ENCODE peak calls at places on chromosomes 1 and 21, in four cellular contexts. One of them, this sample, is unnamed.

GRCh38 chr1:53043271-53043670 is 18.7 kb upstream of the PODN start:
- DNase-seq in HepG2: peak; percentile 8
- DNase-seq in GM12878: no peak
- DNase-seq in K562: no peak
- DNase-seq in this sample: no peak

GRCh38 chr1:226098870-226099832 is 36.6 kb downstream of the H3-3A start:
- DNase-seq in HepG2: no peak
- DNase-seq in GM12878: no peak
- DNase-seq in K562: no peak
- DNase-seq in this sample: no peak

GRCh38 chr1:174942547-174943255 is 57.0 kb upstream of the CACYBP start:
- DNase-seq in HepG2: peak; percentile 85
- DNase-seq in GM12878: no peak
- DNase-seq in K562: no peak
- DNase-seq in this sample: no peak

GRCh38 chr1:12153181-12153785 is 13.5 kb upstream of the TNFRSF1B start:
- DNase-seq in HepG2: no peak
- DNase-seq in GM12878: peak; percentile 78
- DNase-seq in K562: no peak
- DNase-seq in this sample: no peak

GRCh38 chr1:44941424-44942324 is 44.7 kb downstream of the EIF2B3 start:
- DNase-seq in HepG2: no peak
- DNase-seq in GM12878: no peak
- DNase-seq in K562: no peak
- DNase-seq in this sample: no peak

GRCh38 chr1:206521002-206521585 is 13.8 kb downstream of the RASSF5 start:
- DNase-seq in HepG2: peak; percentile 49
- DNase-seq in GM12878: no peak
- DNase-seq in K562: no peak
- DNase-seq in this sample: no peak

GRCh38 chr1:204503122-204503912 is 8.7 kb upstream of the PIK3C2B start:
- DNase-seq in HepG2: peak; percentile 67
- DNase-seq in GM12878: no peak
- DNase-seq in K562: peak; percentile 83
- DNase-seq in this sample: no peak

GRCh38 chr21:45138199-45139002 is 64.0 kb downstream of the ADARB1 start:
- DNase-seq in HepG2: peak; percentile 59
- DNase-seq in GM12878: no peak
- DNase-seq in K562: peak; percentile 95
- DNase-seq in this sample: peak; percentile 82

GRCh38 chr1:41954533-41954944 is 35.8 kb upstream of the HIVEP3 start:
- DNase-seq in HepG2: no peak
- DNase-seq in GM12878: no peak
- DNase-seq in K562: no peak
- DNase-seq in this sample: no peak

DNA sequence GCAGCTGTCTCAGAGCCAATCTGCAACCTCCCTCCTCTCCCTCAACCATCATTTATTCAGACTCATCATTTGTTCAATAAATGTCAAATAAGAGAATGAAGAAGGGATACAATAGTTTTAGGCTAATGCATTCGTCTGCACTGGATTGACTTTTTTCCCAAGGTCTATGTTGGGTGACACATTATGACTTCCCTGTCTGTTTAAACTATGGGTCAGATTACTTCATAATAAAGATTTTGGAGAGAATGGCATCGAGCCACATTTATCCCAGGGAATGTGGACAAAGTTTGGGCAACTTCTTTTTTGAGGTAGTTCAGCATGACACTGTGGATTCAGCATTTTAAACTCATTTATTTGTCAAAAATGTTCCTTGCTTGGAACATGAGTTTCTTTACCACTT is 107.4 kb upstream of the ADGRL2 start:
- DNase-seq in HepG2: no peak
- DNase-seq in GM12878: no peak
- DNase-seq in K562: no peak
- DNase-seq in this sample: no peak
- TF ChIP-seq SP1 in HepG2: no peak
- TF ChIP-seq SP1 in GM12878: no peak
- TF ChIP-seq SP1 in K562: no peak
- TF ChIP-seq SP1 in this sample: no peak

GRCh38 chr1:6185151-6185550 is 5.0 kb upstream of the CHD5 start:
- DNase-seq in HepG2: no peak
- DNase-seq in GM12878: no peak
- DNase-seq in K562: no peak
- DNase-seq in this sample: no peak

GRCh38 chr1:6181347-6181770 is 1.2 kb upstream of the CHD5 start:
- DNase-seq in HepG2: no peak
- DNase-seq in GM12878: no peak
- DNase-seq in K562: no peak
- DNase-seq in this sample: no peak

GRCh38 chr1:6184083-6184783 is 4.1 kb upstream of the CHD5 start:
- DNase-seq in HepG2: no peak
- DNase-seq in GM12878: no peak
- DNase-seq in K562: no peak
- DNase-seq in this sample: no peak

GRCh38 chr1:6185635-6186382 is 5.7 kb upstream of the CHD5 start:
- DNase-seq in HepG2: peak; percentile 48
- DNase-seq in GM12878: no peak
- DNase-seq in K562: peak; percentile 74
- DNase-seq in this sample: no peak

DNA sequence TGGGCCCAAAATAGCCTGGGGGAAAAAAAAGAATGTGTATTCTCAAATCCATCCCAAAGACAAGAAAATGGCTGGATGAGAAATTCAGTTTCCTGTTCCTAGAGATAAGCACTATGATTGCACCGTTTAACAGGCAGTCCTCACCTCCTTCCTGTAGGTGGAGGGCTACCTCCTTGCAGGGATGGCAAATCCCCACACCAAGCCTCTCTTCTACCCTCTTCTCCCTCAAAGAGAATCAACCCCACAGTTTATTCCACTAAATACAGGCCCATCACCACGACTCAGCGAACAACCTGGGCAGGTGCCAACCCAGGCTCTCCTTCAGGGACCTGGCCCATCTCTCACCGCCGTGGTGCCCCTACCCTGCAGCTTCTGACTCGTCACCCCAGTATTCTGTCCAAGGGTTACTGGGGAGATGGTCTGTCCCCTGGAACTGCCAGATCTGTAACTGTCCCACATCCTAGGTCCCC is 3.4 kb upstream of the CHD5 start:
- DNase-seq in HepG2: no peak
- DNase-seq in GM12878: no peak
- DNase-seq in K562: peak; percentile 56
- DNase-seq in this sample: no peak
- TF ChIP-seq TARDBP in HepG2: no peak
- TF ChIP-seq TARDBP in GM12878: no peak
- TF ChIP-seq TARDBP in K562: no peak
- TF ChIP-seq TARDBP in this sample: no peak

GRCh38 chr1:7456683-7457082 is 314.4 kb upstream of the VAMP3 start:
- DNase-seq in HepG2: no peak
- DNase-seq in GM12878: no peak
- DNase-seq in K562: no peak
- DNase-seq in this sample: no peak
- TF ChIP-seq BHLHE40 in HepG2: no peak
- TF ChIP-seq BHLHE40 in GM12878: no peak
- TF ChIP-seq BHLHE40 in K562: no peak
- TF ChIP-seq BHLHE40 in this sample: no peak

DNA sequence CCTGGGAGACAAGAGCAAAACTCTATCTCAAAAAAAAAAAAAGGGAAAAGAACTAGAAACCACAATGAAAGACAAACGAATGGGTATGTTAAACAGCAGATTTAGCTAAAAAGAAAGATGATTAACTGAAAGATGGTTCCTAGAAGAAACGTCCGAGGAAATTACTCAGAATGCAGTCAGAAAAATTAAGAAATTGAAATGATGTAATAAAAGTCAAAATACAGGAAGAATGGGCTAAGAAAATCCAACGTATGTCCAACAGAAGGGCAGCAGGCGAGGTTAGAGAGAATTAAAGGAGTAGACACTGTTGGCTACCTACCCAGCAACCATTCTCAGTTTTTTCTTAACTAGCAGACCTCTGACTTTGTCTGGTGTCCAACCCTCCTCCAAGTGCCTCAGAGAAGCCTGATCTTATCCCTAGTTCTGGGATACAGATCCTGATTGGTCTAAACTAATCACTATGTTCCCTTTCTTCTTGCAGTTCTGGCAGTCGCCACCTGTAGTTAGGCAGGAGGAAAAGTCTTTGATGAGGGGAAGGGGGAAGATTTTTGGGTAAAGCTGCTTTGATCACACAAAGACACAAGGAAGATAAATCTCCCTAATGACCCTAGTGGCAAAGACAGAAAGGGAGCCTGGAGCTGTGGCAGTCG is 25.7 kb downstream of the GPR161 start:
- DNase-seq in HepG2: no peak
- DNase-seq in GM12878: no peak
- DNase-seq in K562: peak; percentile 42
- DNase-seq in this sample: peak; percentile 40
- TF ChIP-seq SP1 in HepG2: no peak
- TF ChIP-seq SP1 in GM12878: no peak
- TF ChIP-seq SP1 in K562: no peak
- TF ChIP-seq SP1 in this sample: no peak

GRCh38 chr1:245888809-245889208 is 618.3 kb downstream of the SMYD3 start:
- DNase-seq in HepG2: peak; percentile 52
- DNase-seq in GM12878: peak; percentile 20
- DNase-seq in K562: peak; percentile 41
- DNase-seq in this sample: no peak
- TF ChIP-seq TARDBP in HepG2: no peak
- TF ChIP-seq TARDBP in GM12878: no peak
- TF ChIP-seq TARDBP in K562: no peak
- TF ChIP-seq TARDBP in this sample: no peak